ENCODE peak calls at places on chromosomes 11 and 22, in five cellular contexts. P is sigmoid colon, O is PC-3, F is neural progenitor cell, V is psoas muscle. Z is an unnamed sample.

GRCh38 chr11:76783294-76783900 is at the start of gene TSKU:
- DNase-seq in P (no peak), O (peak), F (no peak), V (no peak), Z (peak)

GRCh38 chr11:35688023-35688422 is 25.4 kb downstream of the TRIM44 start:
- DNase-seq in P (no peak), O (peak), F (no peak), V (no peak), Z (no peak)

GRCh38 chr11:134142536-134142935 is 73.7 kb downstream of the JAM3 start:
- DNase-seq in P (no peak), O (peak), F (no peak), V (no peak), Z (peak)

GRCh38 chr11:95850137-95850536 is 59.8 kb downstream of the CEP57 start:
- DNase-seq in P (no peak), O (peak), F (no peak), V (no peak), Z (no peak)

GRCh38 chr11:7436657-7437056 is 48.6 kb upstream of the OLFML1 start:
- DNase-seq in P (no peak), O (no peak), F (no peak), V (no peak), Z (no peak)

GRCh38 chr11:92870241-92870826 is 99.1 kb upstream of the MTNR1B start:
- DNase-seq in P (no peak), O (no peak), F (no peak), V (no peak), Z (peak)

GRCh38 chr22:44357962-44358553 is 45.3 kb upstream of the SHISAL1 start:
- DNase-seq in P (peak), O (no peak), F (peak), V (no peak), Z (peak)

GRCh38 chr11:76627541-76628082 is 42.9 kb downstream of the LRRC32 start:
- DNase-seq in P (peak), O (no peak), F (no peak), V (no peak), Z (no peak)

GRCh38 chr11:81870066-81870412 is 863.6 kb downstream of the FAM181B start:
- DNase-seq in P (no peak), O (no peak), F (no peak), V (no peak), Z (no peak)

GRCh38 chr11:36492724-36493304 is 17.3 kb downstream of the TRAF6 start:
- DNase-seq in P (no peak), O (peak), F (peak), V (no peak), Z (peak)

GRCh38 chr11:105265859-105266258 is 126.3 kb upstream of the CARD18 start:
- DNase-seq in P (no peak), O (peak), F (no peak), V (no peak), Z (peak)

GRCh38 chr11:134275534-134276395 is at the start of gene GLB1L3:
- DNase-seq in P (no peak), O (no peak), F (peak), V (no peak), Z (no peak)

GRCh38 chr11:12281571-12282478 is 95.5 kb upstream of the PARVA start:
- DNase-seq in P (peak), O (peak), F (peak), V (peak), Z (peak)

GRCh38 chr11:77141034-77141433 is 13.0 kb downstream of the MYO7A start:
- DNase-seq in P (no peak), O (peak), F (no peak), V (no peak), Z (peak)

GRCh38 chr11:40567392-40567791 is 892.1 kb downstream of the LRRC4C start:
- DNase-seq in P (no peak), O (no peak), F (no peak), V (no peak), Z (no peak)

GRCh38 chr11:130671801-130672700 is 223.6 kb downstream of the ADAMTS15 start:
- DNase-seq in P (peak), O (peak), F (peak), V (peak), Z (peak)

GRCh38 chr11:2688381-2689231 is 11.2 kb downstream of the KCNQ1OT1 start:
- DNase-seq in P (peak), O (no peak), F (no peak), V (no peak), Z (no peak)

GRCh38 chr22:27185903-27186302 is 528.5 kb downstream of the MIAT start:
- DNase-seq in P (no peak), O (no peak), F (no peak), V (no peak), Z (no peak)

GRCh38 chr11:124080319-124081001 is 34.8 kb upstream of the VWA5A start:
- DNase-seq in P (no peak), O (peak), F (no peak), V (no peak), Z (no peak)

GRCh38 chr11:1303973-1304372 is 5.5 kb downstream of the TOLLIP start:
- DNase-seq in P (peak), O (no peak), F (no peak), V (no peak), Z (no peak)

GRCh38 chr22:27314276-27314807 is 487.2 kb downstream of the MN1 start:
- DNase-seq in P (no peak), O (no peak), F (no peak), V (no peak), Z (no peak)

GRCh38 chr22:35150163-35151107 is 84.5 kb downstream of the ISX start:
- DNase-seq in P (peak), O (peak), F (peak), V (peak), Z (peak)

GRCh38 chr11:61657566-61657965 is 22.6 kb upstream of the DAGLA start:
- DNase-seq in P (no peak), O (peak), F (no peak), V (no peak), Z (no peak)

GRCh38 chr11:68354181-68354872 is 41.9 kb downstream of the LRP5 start:
- DNase-seq in P (peak), O (peak), F (no peak), V (peak), Z (peak)

GRCh38 chr11:48129697-48130395 is 86.8 kb upstream of the OR4B1 start:
- DNase-seq in P (no peak), O (no peak), F (no peak), V (no peak), Z (no peak)

GRCh38 chr22:25447067-25447688 is 117.3 kb upstream of the GRK3 start:
- DNase-seq in P (no peak), O (no peak), F (no peak), V (no peak), Z (no peak)

GRCh38 chr11:77501748-77502147 is 27.9 kb upstream of the PAK1 start:
- DNase-seq in P (no peak), O (no peak), F (no peak), V (no peak), Z (no peak)

GRCh38 chr11:85955531-85955930 is 100.3 kb downstream of the CCDC83 start:
- DNase-seq in P (no peak), O (no peak), F (no peak), V (no peak), Z (peak)

GRCh38 chr11:126115820-126116319 is 53.2 kb upstream of the CDON start:
- DNase-seq in P (peak), O (peak), F (peak), V (peak), Z (peak)

GRCh38 chr22:32858121-32858703 is 56.7 kb downstream of the TIMP3 start:
- DNase-seq in P (no peak), O (no peak), F (no peak), V (no peak), Z (no peak)

GRCh38 chr11:19853016-19853415 is 140.4 kb downstream of the NAV2 start:
- DNase-seq in P (no peak), O (peak), F (no peak), V (no peak), Z (no peak)

GRCh38 chr11:109994896-109995295 is 98.3 kb upstream of the ZC3H12C start:
- DNase-seq in P (no peak), O (no peak), F (peak), V (no peak), Z (peak)

GRCh38 chr22:44360686-44361381 is 48.1 kb upstream of the SHISAL1 start:
- DNase-seq in P (peak), O (peak), F (peak), V (peak), Z (peak)

GRCh38 chr22:17678817-17679385 is 40.3 kb downstream of the BCL2L13 start:
- DNase-seq in P (no peak), O (no peak), F (no peak), V (no peak), Z (no peak)

GRCh38 chr11:95282337-95282751 is 51.3 kb upstream of the SESN3 start:
- DNase-seq in P (peak), O (no peak), F (peak), V (no peak), Z (no peak)

GRCh38 chr11:111307472-111308108 is 9.2 kb downstream of the POU2AF3 start:
- DNase-seq in P (no peak), O (peak), F (no peak), V (no peak), Z (no peak)

GRCh38 chr11:19766206-19766605 is 53.6 kb downstream of the NAV2 start:
- DNase-seq in P (no peak), O (no peak), F (peak), V (no peak), Z (peak)

GRCh38 chr22:19631899-19632670 is 82.2 kb upstream of the SEPTIN5 start:
- DNase-seq in P (peak), O (peak), F (peak), V (no peak), Z (peak)
- TF ChIP-seq CTCF in P (no peak), O (peak), F (peak), V (peak), Z (peak)

GRCh38 chr11:119206512-119207299 is 567 bp downstream of the CBL start:
- DNase-seq in P (peak), O (peak), F (peak), V (peak), Z (no peak)

GRCh38 chr11:119205574-119206511 is at the start of gene CBL:
- DNase-seq in P (peak), O (peak), F (peak), V (peak), Z (peak)

GRCh38 chr11:119204066-119204465 is 2.1 kb upstream of the CBL start:
- DNase-seq in P (no peak), O (no peak), F (no peak), V (no peak), Z (no peak)

GRCh38 chr11:119207300-119207570 is 1.1 kb downstream of the CBL start:
- DNase-seq in P (no peak), O (no peak), F (no peak), V (no peak), Z (peak)

DNA sequence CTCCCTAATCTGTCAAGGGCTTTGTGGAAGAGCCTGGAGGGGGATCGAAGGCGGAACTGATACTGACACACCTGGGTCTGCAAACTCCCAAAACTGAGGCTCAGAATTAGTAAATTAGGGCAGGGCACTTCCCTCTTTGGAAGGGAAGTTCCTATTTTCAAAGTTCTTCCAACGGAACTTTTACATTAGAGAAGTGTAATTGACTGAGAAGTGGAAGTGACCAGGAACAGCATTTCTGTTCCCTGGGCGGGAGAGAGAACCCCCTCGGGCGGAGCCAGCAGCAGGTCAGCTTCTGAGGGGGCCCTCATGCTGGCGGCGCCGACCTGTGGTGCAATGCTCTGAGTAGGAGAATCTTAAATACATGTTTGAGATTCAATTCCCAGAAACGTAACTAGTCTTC is 1.1 kb upstream of the CBL start:
- DNase-seq in P (no peak), O (no peak), F (no peak), V (no peak), Z (no peak)
- TF ChIP-seq CTCF in P (no peak), O (no peak), F (no peak), V (no peak), Z (no peak)

GRCh38 chr11:73203322-73203721 is 14.8 kb upstream of the P2RY2 start:
- DNase-seq in P (peak), O (no peak), F (no peak), V (no peak), Z (no peak)

GRCh38 chr11:73203790-73204189 is 14.3 kb upstream of the P2RY2 start:
- DNase-seq in P (peak), O (no peak), F (no peak), V (no peak), Z (no peak)

GRCh38 chr11:73206751-73207280 is 11.3 kb upstream of the P2RY2 start:
- DNase-seq in P (no peak), O (peak), F (no peak), V (no peak), Z (no peak)

GRCh38 chr11:73204711-73205121 is 13.4 kb upstream of the P2RY2 start:
- DNase-seq in P (peak), O (no peak), F (no peak), V (no peak), Z (no peak)

DNA sequence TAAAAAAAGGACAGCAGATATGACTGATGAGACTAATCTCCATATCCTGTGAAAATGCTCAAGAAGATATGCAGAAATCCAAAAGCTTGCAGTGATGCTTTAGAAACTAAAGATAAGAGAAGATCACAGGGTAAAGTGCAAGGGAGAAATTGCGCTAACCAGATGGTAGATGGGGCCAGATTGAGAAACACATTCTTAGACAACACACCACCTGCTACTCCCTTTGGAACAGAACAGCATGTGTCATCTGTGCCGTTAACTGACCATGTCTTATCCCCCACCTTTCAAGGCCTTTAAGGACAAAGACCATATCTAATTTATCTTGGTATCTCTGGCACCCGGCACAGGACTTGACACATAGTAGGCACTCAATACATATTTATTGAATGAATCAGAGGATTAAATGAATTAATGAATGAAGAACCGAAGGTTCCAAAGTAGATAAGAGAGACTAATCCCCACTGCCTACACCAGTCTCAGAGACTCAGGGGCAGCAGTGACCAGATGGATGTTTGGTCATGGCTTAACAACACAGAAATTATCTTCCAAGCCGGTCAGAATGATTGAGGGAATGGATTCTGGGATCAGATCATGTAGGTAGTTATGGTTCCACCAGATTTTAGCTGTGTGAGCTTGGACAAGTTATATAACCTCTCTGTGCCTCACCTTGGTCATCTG is 12.3 kb upstream of the P2RY2 start:
- DNase-seq in P (no peak), O (no peak), F (no peak), V (no peak), Z (no peak)
- TF ChIP-seq CTCF in P (no peak), O (no peak), F (no peak), V (no peak), Z (no peak)

GRCh38 chr11:120224872-120225371 is 14.1 kb downstream of the OAF start:
- DNase-seq in P (no peak), O (no peak), F (no peak), V (no peak), Z (no peak)
- TF ChIP-seq CTCF in P (no peak), O (no peak), F (no peak), V (no peak), Z (no peak)